ENCODE peak calls at places on chromosome 10, in four cellular contexts. V is IMR-90, O is Karpas-422, Y is PC-9. G is an unnamed sample. For H4K20me1, the result is how much of the 10 kb centered on the place peaks cover.

GRCh38 chr10:114779803-114780609 is 41.6 kb upstream of the FHIP2A start:
- DNase-seq in V (peak), O (no peak), Y (peak), G (peak)

GRCh38 chr10:96441126-96441905 is 72.4 kb downstream of the TLL2 start:
- DNase-seq in V (no peak), O (no peak), Y (no peak), G (no peak)

GRCh38 chr10:31032515-31033132 is 959 bp upstream of the ZNF438 start:
- DNase-seq in V (no peak), O (no peak), Y (no peak), G (no peak)

GRCh38 chr10:17841055-17841454 is 31.9 kb downstream of the MRC1 start:
- DNase-seq in V (no peak), O (no peak), Y (no peak), G (peak)

GRCh38 chr10:100983868-100984669 is 3.2 kb downstream of the MRPL43 start:
- DNase-seq in V (no peak), O (no peak), Y (no peak), G (no peak)

GRCh38 chr10:17872191-17873091 is 63.3 kb downstream of the MRC1 start:
- DNase-seq in V (peak), O (peak), Y (no peak), G (peak)

GRCh38 chr10:34403512-34403911 is 411.6 kb downstream of the PARD3 start:
- DNase-seq in V (peak), O (no peak), Y (no peak), G (peak)

GRCh38 chr10:102767428-102768160 is 23.8 kb downstream of the WBP1L start:
- DNase-seq in V (no peak), O (no peak), Y (no peak), G (no peak)

GRCh38 chr10:28664369-28664740 is 13.0 kb upstream of the BAMBI start:
- DNase-seq in V (peak), O (no peak), Y (no peak), G (no peak)

GRCh38 chr10:13973742-13974141 is 357.0 kb downstream of the FRMD4A start:
- DNase-seq in V (peak), O (no peak), Y (no peak), G (no peak)

GRCh38 chr10:22712246-22712958 is 2.0 kb downstream of the PIP4K2A start:
- DNase-seq in V (peak), O (no peak), Y (no peak), G (no peak)

GRCh38 chr10:110456523-110457091 is 41.1 kb upstream of the DUSP5 start:
- DNase-seq in V (peak), O (no peak), Y (peak), G (peak)

GRCh38 chr10:17003151-17003550 is 126.5 kb downstream of the CUBN start:
- DNase-seq in V (peak), O (no peak), Y (no peak), G (peak)

GRCh38 chr10:94193466-94193924 is 169.2 kb downstream of the NOC3L start:
- DNase-seq in V (peak), O (no peak), Y (no peak), G (peak)

GRCh38 chr10:24012249-24012803 is 196.6 kb upstream of the KIAA1217 start:
- DNase-seq in V (no peak), O (no peak), Y (no peak), G (no peak)

GRCh38 chr10:23344251-23344841 is at the start of gene C10orf67:
- DNase-seq in V (peak), O (no peak), Y (peak), G (peak)

GRCh38 chr10:129525408-129525807 is 58.4 kb downstream of the MGMT start:
- DNase-seq in V (peak), O (no peak), Y (no peak), G (peak)

GRCh38 chr10:5666324-5667220 is at the start of gene ASB13:
- DNase-seq in V (peak), O (peak), Y (no peak), G (peak)

GRCh38 chr10:127157506-127158205 is 38.7 kb downstream of the INSYN2A start:
- DNase-seq in V (peak), O (no peak), Y (no peak), G (no peak)

DNA sequence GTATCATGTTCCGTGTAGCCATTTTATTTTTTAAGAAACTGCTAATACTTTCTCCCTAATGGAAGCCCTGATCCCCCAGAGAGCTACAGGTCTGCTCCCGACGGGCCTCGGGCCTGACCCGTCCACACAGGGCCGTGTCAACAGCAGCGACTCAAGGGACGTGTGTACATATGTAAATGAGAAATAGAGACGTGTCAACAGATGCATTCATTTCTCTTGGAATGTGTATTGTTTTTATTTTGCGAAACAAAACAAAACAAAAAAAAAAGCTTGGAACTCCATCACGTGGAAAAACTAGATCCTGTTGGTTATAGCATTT is 31.7 kb upstream of the PPIF start:
- DNase-seq in V (no peak), O (no peak), Y (no peak), G (no peak)
- H4K20me1 ChIP-seq in V (under half), O (under half), Y (under half), G (under half)

GRCh38 chr10:21523557-21524008 is 1.9 kb downstream of the SKIDA1 start:
- DNase-seq in V (peak), O (no peak), Y (no peak), G (no peak)

GRCh38 chr10:21524526-21525366 is 736 bp downstream of the SKIDA1 start:
- DNase-seq in V (peak), O (no peak), Y (no peak), G (peak)

GRCh38 chr10:21524131-21524525 is 1.4 kb downstream of the SKIDA1 start:
- DNase-seq in V (no peak), O (no peak), Y (no peak), G (no peak)

GRCh38 chr10:21521910-21522533 is 3.5 kb downstream of the SKIDA1 start:
- DNase-seq in V (no peak), O (no peak), Y (no peak), G (no peak)

DNA sequence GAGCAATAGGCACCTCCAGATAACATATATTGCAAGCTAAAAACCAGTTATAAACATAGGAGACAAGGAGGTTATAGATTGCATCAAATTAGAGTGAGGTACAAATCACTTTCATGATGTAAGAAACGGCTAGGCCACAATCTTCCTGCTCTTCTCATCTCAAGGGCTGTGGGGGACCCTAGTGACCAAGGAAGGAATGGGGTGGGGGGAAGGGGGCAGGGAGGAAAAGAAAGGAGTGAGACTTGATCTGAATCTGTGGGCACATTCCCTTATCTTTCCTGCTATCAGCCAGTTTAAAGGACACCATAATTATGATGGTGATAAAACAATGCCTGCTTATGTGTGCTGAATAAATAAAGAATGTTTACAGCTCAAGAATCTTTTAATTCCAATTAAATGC is 2.5 kb downstream of the SKIDA1 start:
- DNase-seq in V (no peak), O (no peak), Y (no peak), G (no peak)
- H4K20me1 ChIP-seq in V (under half), O (under half), Y (under half), G (under half)

GRCh38 chr10:75230600-75231038 is 5.1 kb downstream of the COMTD1 start:
- DNase-seq in V (peak), O (peak), Y (peak), G (peak)
- H4K20me1 ChIP-seq in V (half or more), O (under half), Y (under half), G (under half)

GRCh38 chr10:63228237-63228636 is 95.1 kb downstream of the NRBF2 start:
- DNase-seq in V (no peak), O (no peak), Y (no peak), G (no peak)

GRCh38 chr10:63221950-63222349 is 88.8 kb downstream of the NRBF2 start:
- DNase-seq in V (no peak), O (no peak), Y (no peak), G (no peak)

GRCh38 chr10:63227207-63227895 is 94.2 kb downstream of the NRBF2 start:
- DNase-seq in V (no peak), O (no peak), Y (no peak), G (no peak)

GRCh38 chr10:63219749-63220148 is 86.6 kb downstream of the NRBF2 start:
- DNase-seq in V (no peak), O (no peak), Y (no peak), G (no peak)

GRCh38 chr10:63224241-63224640 is 91.1 kb downstream of the NRBF2 start:
- DNase-seq in V (no peak), O (no peak), Y (no peak), G (no peak)
- H4K20me1 ChIP-seq in V (under half), O (under half), Y (under half), G (under half)

DNA sequence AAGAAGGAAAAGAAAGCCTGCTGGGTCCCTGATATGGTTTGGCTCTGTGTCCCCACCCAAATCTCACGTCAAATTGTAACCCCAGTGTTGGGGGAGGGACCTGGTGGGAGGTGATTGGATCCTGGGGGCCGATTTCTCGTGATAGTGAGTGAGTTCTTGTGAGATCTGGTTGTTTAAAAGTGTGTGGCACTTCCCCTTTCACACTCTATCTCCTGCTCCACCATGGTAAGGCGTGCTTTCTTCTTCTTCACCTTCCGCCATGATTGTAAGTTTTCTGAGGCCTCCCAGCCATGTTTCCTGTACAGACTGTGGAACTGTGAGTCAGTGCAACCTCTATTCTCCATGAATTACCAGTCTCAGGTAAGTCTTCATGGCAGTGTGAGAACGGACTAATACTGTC is 42.6 kb downstream of the INPP5A start:
- DNase-seq in V (no peak), O (no peak), Y (no peak), G (no peak)
- H4K20me1 ChIP-seq in V (half or more), O (under half), Y (under half), G (under half)

GRCh38 chr10:97494151-97494550 is 4.1 kb downstream of the MMS19 start:
- DNase-seq in V (no peak), O (no peak), Y (no peak), G (no peak)

GRCh38 chr10:97494863-97495506 is 3.2 kb downstream of the MMS19 start:
- DNase-seq in V (peak), O (no peak), Y (no peak), G (no peak)

GRCh38 chr10:97485647-97486281 is 12.5 kb downstream of the MMS19 start:
- DNase-seq in V (no peak), O (no peak), Y (no peak), G (no peak)

DNA sequence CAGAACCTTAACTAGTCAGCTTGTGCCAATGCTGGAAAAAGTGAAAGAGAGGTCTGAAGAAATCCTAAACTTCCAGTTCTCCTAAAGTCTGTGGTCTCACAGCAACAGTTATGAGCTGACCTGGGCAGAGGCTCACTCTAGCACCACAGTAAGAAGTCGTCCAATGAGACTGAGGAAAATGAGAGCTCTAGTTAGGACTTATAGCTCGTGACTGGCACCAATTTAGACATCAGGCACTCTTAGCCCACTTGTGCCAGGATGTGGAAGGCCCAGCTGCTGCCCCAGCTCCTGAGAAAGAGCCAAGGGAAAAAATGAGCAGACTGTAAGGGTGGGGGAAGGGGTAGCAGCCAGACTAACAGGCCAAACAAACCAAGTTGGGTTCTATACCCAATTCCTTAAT is 7.6 kb downstream of the MMS19 start:
- DNase-seq in V (no peak), O (no peak), Y (no peak), G (no peak)
- H4K20me1 ChIP-seq in V (half or more), O (under half), Y (under half), G (under half)

GRCh38 chr10:124706462-124706857 is 37.7 kb downstream of the FAM53B start:
- DNase-seq in V (no peak), O (no peak), Y (no peak), G (no peak)
- H4K20me1 ChIP-seq in V (under half), O (half or more), Y (under half), G (under half)

DNA sequence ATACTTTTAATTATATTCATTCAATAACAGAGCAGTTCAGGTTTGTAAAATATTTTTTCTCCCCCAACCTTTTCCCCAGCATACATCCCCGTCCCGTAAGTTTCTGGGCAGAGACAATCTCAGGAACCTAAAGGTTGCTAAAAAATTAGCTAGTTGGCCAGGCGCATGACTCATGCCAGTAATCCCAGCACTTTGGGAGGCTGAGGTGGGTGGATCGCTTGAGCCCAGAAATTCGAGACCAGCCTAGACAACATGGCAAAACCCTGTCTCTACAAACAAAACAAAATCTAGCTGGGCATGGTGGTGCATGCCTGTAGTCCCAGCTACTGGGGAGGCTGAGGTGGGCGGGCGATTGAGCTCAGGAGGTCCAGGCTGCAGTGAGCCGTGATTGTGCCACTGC is 40.2 kb downstream of the TCF7L2 start:
- DNase-seq in V (no peak), O (no peak), Y (no peak), G (peak)
- H4K20me1 ChIP-seq in V (under half), O (under half), Y (under half), G (under half)

GRCh38 chr10:119031496-119032059 is 2.1 kb downstream of the NANOS1 start:
- DNase-seq in V (peak), O (no peak), Y (no peak), G (no peak)

GRCh38 chr10:119028900-119029612 is 458 bp upstream of the NANOS1 start:
- DNase-seq in V (peak), O (peak), Y (peak), G (peak)

GRCh38 chr10:119026301-119027110 is 3.0 kb upstream of the NANOS1 start:
- DNase-seq in V (no peak), O (no peak), Y (no peak), G (no peak)

GRCh38 chr10:119030421-119031250 is 1.1 kb downstream of the NANOS1 start:
- DNase-seq in V (peak), O (peak), Y (peak), G (peak)

GRCh38 chr10:119029613-119030420 is at the start of gene NANOS1:
- DNase-seq in V (peak), O (no peak), Y (no peak), G (peak)
- H4K20me1 ChIP-seq in V (under half), O (under half), Y (under half), G (under half)

GRCh38 chr10:73060738-73061635 is 35.7 kb downstream of the P4HA1 start:
- DNase-seq in V (peak), O (peak), Y (no peak), G (peak)

GRCh38 chr10:73060173-73060572 is 36.5 kb downstream of the P4HA1 start:
- DNase-seq in V (no peak), O (no peak), Y (no peak), G (no peak)

GRCh38 chr10:73061743-73062142 is 34.9 kb downstream of the P4HA1 start:
- DNase-seq in V (no peak), O (no peak), Y (no peak), G (no peak)

GRCh38 chr10:73065441-73065840 is 31.2 kb downstream of the P4HA1 start:
- DNase-seq in V (no peak), O (no peak), Y (no peak), G (no peak)
- H4K20me1 ChIP-seq in V (under half), O (under half), Y (under half), G (under half)

G was measured in mammary epithelial cell.